ENCODE peak calls at places on chromosomes 12 and 14, in ten cellular contexts. U, B, D, G, K, W, T, O, S and Y are unnamed samples.

GRCh38 chr12:47079894-47080724 is at the start of gene AMIGO2:
- DNase-seq in O (peak), D (peak), U (peak), T (no peak), W (peak), B (no peak), G (peak), S (peak), K (peak), Y (no peak)

GRCh38 chr12:73383584-73384229 is 1111.5 kb downstream of the TRHDE start:
- DNase-seq in D (no peak), K (peak), G (no peak), T (no peak), W (no peak), S (no peak), O (peak), U (no peak), B (no peak), Y (no peak)

GRCh38 chr12:50597200-50598195 is 92.7 kb downstream of the DIP2B start:
- DNase-seq in G (peak), T (peak), K (no peak), U (no peak), B (peak), O (no peak), D (peak), W (peak), S (peak), Y (no peak)

GRCh38 chr12:21613931-21614330 is 9.3 kb upstream of the GYS2 start:
- DNase-seq in B (no peak), D (no peak), W (no peak), T (no peak), U (no peak), G (no peak), S (no peak), O (no peak), K (peak), Y (no peak)

GRCh38 chr12:57895337-57896138 is 45.8 kb upstream of the ATP23 start:
- DNase-seq in K (no peak), W (no peak), U (no peak), S (no peak), D (no peak), B (no peak), G (no peak), T (no peak), O (no peak), Y (no peak)

GRCh38 chr14:67934087-67934486 is 114.5 kb downstream of the RAD51B start:
- DNase-seq in W (peak), K (peak), S (peak), G (peak), B (peak), U (no peak), D (no peak), T (no peak), O (peak), Y (no peak)

GRCh38 chr12:89663577-89664357 is 44.9 kb downstream of the ATP2B1 start:
- DNase-seq in W (no peak), G (peak), B (no peak), D (peak), T (no peak), S (peak), K (peak), O (no peak), U (no peak), Y (no peak)

GRCh38 chr12:132866251-132866828 is 21.1 kb downstream of the CHFR start:
- DNase-seq in D (no peak), W (no peak), K (no peak), B (no peak), O (no peak), T (no peak), S (peak), G (no peak), U (no peak), Y (no peak)

GRCh38 chr12:47686645-47687240 is 19.1 kb downstream of the RPAP3 start:
- DNase-seq in G (peak), D (no peak), W (peak), O (no peak), S (peak), U (no peak), T (no peak), K (peak), B (no peak), Y (no peak)

GRCh38 chr14:41423503-41423902 is 183.2 kb upstream of the LRFN5 start:
- DNase-seq in D (no peak), B (no peak), O (no peak), W (no peak), S (peak), T (no peak), G (peak), U (no peak), K (no peak), Y (no peak)

GRCh38 chr12:20440408-20440807 is 72.1 kb downstream of the PDE3A start:
- DNase-seq in G (no peak), S (no peak), B (no peak), O (no peak), U (no peak), D (no peak), K (no peak), W (no peak), T (no peak), Y (no peak)

GRCh38 chr12:91078501-91078900 is 20.7 kb upstream of the KERA start:
- DNase-seq in D (no peak), O (no peak), W (no peak), B (no peak), K (no peak), G (no peak), T (no peak), U (no peak), S (no peak), Y (no peak)

GRCh38 chr14:95256011-95256775 is 63.5 kb downstream of the CLMN start:
- DNase-seq in D (no peak), K (no peak), S (no peak), U (no peak), T (no peak), G (no peak), O (peak), B (no peak), W (peak), Y (no peak)

GRCh38 chr14:68982581-68982980 is 3.5 kb upstream of the ACTN1 start:
- DNase-seq in U (no peak), D (no peak), O (no peak), W (no peak), S (no peak), B (no peak), K (no peak), G (no peak), T (no peak), Y (no peak)

GRCh38 chr12:120711411-120711810 is 1.2 kb downstream of the UNC119B start:
- DNase-seq in D (no peak), W (no peak), B (no peak), S (no peak), T (no peak), K (no peak), U (no peak), G (no peak), O (no peak), Y (no peak)

GRCh38 chr12:10891937-10892336 is 7.9 kb upstream of the PRH1 start:
- DNase-seq in T (no peak), W (no peak), O (no peak), U (no peak), S (no peak), K (peak), D (no peak), B (no peak), G (no peak), Y (no peak)

GRCh38 chr14:104292084-104292970 is 153.9 kb downstream of the KIF26A start:
- DNase-seq in T (no peak), D (peak), O (no peak), K (no peak), B (no peak), S (no peak), U (no peak), W (no peak), G (no peak), Y (no peak)

GRCh38 chr12:121535150-121536057 is 45.4 kb downstream of the KDM2B start:
- DNase-seq in K (peak), W (no peak), S (no peak), U (no peak), T (no peak), B (no peak), O (no peak), G (no peak), D (no peak), Y (no peak)

GRCh38 chr12:102806110-102806509 is 110.9 kb downstream of the PAH start:
- DNase-seq in B (no peak), S (no peak), U (no peak), D (no peak), O (peak), W (no peak), T (no peak), K (no peak), G (no peak), Y (no peak)

GRCh38 chr12:103880299-103881142 is 39.5 kb upstream of the NT5DC3 start:
- DNase-seq in B (no peak), K (no peak), G (no peak), O (peak), W (peak), U (no peak), S (no peak), T (no peak), D (no peak), Y (no peak)

GRCh38 chr12:14868916-14869315 is 16.7 kb downstream of the MGP start:
- DNase-seq in B (no peak), U (no peak), G (peak), D (no peak), K (no peak), S (no peak), T (no peak), O (no peak), W (no peak), Y (no peak)

GRCh38 chr12:105352940-105353635 is 22.6 kb downstream of the C12orf75 start:
- DNase-seq in D (no peak), K (no peak), B (no peak), G (no peak), U (no peak), T (no peak), S (peak), O (peak), W (no peak), Y (no peak)

GRCh38 chr12:77064891-77065360 is 443 bp downstream of the E2F7 start:
- DNase-seq in T (no peak), B (no peak), K (no peak), O (peak), S (peak), D (no peak), G (no peak), U (peak), W (no peak), Y (no peak)

GRCh38 chr12:2344892-2345291 is 292.1 kb downstream of the CACNA1C start:
- DNase-seq in G (no peak), T (no peak), S (no peak), B (no peak), K (no peak), U (no peak), D (no peak), O (no peak), W (no peak), Y (no peak)

GRCh38 chr14:100549834-100550625 is 37.2 kb downstream of the BEGAIN start:
- DNase-seq in S (no peak), W (no peak), B (no peak), G (no peak), U (no peak), O (no peak), D (no peak), T (no peak), K (no peak), Y (no peak)

GRCh38 chr12:58452546-58452945 is 467.8 kb downstream of the LRIG3 start:
- DNase-seq in B (no peak), O (no peak), D (no peak), S (no peak), K (no peak), U (no peak), W (no peak), G (no peak), T (no peak), Y (no peak)

GRCh38 chr12:33322519-33322918 is 117.1 kb downstream of the SYT10 start:
- DNase-seq in U (no peak), G (peak), D (no peak), K (no peak), B (no peak), T (no peak), O (no peak), W (no peak), S (peak), Y (no peak)

GRCh38 chr12:28034271-28034670 is 61.7 kb upstream of the PTHLH start:
- DNase-seq in S (no peak), W (peak), B (no peak), U (no peak), T (no peak), G (no peak), O (no peak), D (no peak), K (no peak), Y (no peak)

GRCh38 chr14:52266179-52266578 is 1.3 kb upstream of the PTGDR start:
- DNase-seq in G (peak), K (no peak), U (no peak), D (no peak), W (no peak), S (no peak), T (no peak), O (no peak), B (no peak), Y (no peak)

GRCh38 chr14:38256358-38256840 is 506 bp upstream of the CLEC14A start:
- DNase-seq in B (no peak), G (no peak), S (no peak), W (no peak), T (no peak), D (no peak), U (no peak), K (no peak), O (no peak), Y (no peak)

GRCh38 chr14:99751539-99752485 is 41.4 kb upstream of the EML1 start:
- DNase-seq in S (no peak), G (peak), U (no peak), K (no peak), B (no peak), O (no peak), T (no peak), W (no peak), D (no peak), Y (no peak)

GRCh38 chr14:68486033-68486732 is 306.7 kb downstream of the ZFP36L1 start:
- DNase-seq in B (no peak), G (no peak), S (no peak), T (no peak), O (peak), D (no peak), U (no peak), K (peak), W (no peak), Y (no peak)

GRCh38 chr14:87756661-87757060 is 236.3 kb downstream of the GALC start:
- DNase-seq in T (no peak), W (no peak), K (no peak), U (no peak), O (no peak), S (no peak), G (no peak), D (no peak), B (no peak), Y (no peak)

GRCh38 chr12:59372971-59373370 is 222.9 kb upstream of the SLC16A7 start:
- DNase-seq in B (no peak), S (peak), O (no peak), U (no peak), W (peak), G (peak), T (no peak), D (no peak), K (no peak), Y (no peak)

GRCh38 chr14:90451443-90451842 is 54.6 kb downstream of the CALM1 start:
- DNase-seq in S (no peak), T (no peak), O (no peak), D (no peak), B (no peak), W (no peak), G (no peak), U (no peak), K (no peak), Y (no peak)

GRCh38 chr14:54985156-54985555 is 41.7 kb downstream of the WDHD1 start:
- DNase-seq in T (no peak), K (no peak), W (no peak), S (no peak), B (no peak), D (no peak), U (no peak), G (no peak), O (no peak), Y (no peak)

GRCh38 chr14:105223770-105224544 is 24.4 kb upstream of the BTBD6 start:
- DNase-seq in B (no peak), W (no peak), O (no peak), D (no peak), T (no peak), G (no peak), U (no peak), S (no peak), K (no peak), Y (no peak)

GRCh38 chr14:90969493-90970166 is 90.8 kb downstream of the RPS6KA5 start:
- DNase-seq in D (no peak), T (no peak), B (no peak), O (no peak), S (peak), K (no peak), W (peak), U (no peak), G (no peak), Y (no peak)

GRCh38 chr12:19739195-19739776 is 300.0 kb downstream of the AEBP2 start:
- DNase-seq in K (peak), W (peak), O (peak), B (peak), T (no peak), G (peak), S (peak), U (no peak), D (no peak), Y (no peak)

GRCh38 chr12:97552410-97553050 is 89.9 kb downstream of the RMST start:
- DNase-seq in B (no peak), S (no peak), W (no peak), D (no peak), T (no peak), K (no peak), O (no peak), G (no peak), U (no peak), Y (no peak)